ENCODE peak calls at places on chromosomes 12 and 14, in five cellular contexts. One of them, this sample, is unnamed.

GRCh38 chr12:49341777-49342065 is 4.7 kb upstream of the C1QL4 start:
- DNase-seq in mucosa of descending colon: no peak
- DNase-seq in GM12892: no peak
- DNase-seq in NCI-H510A treated with DMSO at 0.1 percent for 48 hours: no peak
- DNase-seq in HS-27A: no peak
- DNase-seq in this sample: no peak

GRCh38 chr12:111546758-111547383 is 52.2 kb downstream of the ATXN2 start:
- DNase-seq in NCI-H510A treated with DMSO at 0.1 percent for 48 hours: no peak
- DNase-seq in GM12892: no peak
- DNase-seq in mucosa of descending colon: no peak
- DNase-seq in HS-27A: no peak
- DNase-seq in this sample: no peak

GRCh38 chr14:89955022-89955414 is 488 bp upstream of the EFCAB11 start:
- DNase-seq in NCI-H510A treated with DMSO at 0.1 percent for 48 hours: no peak
- DNase-seq in mucosa of descending colon: no peak
- DNase-seq in HS-27A: no peak
- DNase-seq in GM12892: no peak
- DNase-seq in this sample: no peak

GRCh38 chr14:64704743-64705405 is 650 bp downstream of the PLEKHG3 start:
- DNase-seq in HS-27A: no peak
- DNase-seq in mucosa of descending colon: peak; percentile 72
- DNase-seq in NCI-H510A treated with DMSO at 0.1 percent for 48 hours: no peak
- DNase-seq in GM12892: no peak
- DNase-seq in this sample: peak; percentile 55

GRCh38 chr12:117499759-117500485 is 138.5 kb upstream of the NOS1 start:
- DNase-seq in mucosa of descending colon: no peak
- DNase-seq in GM12892: no peak
- DNase-seq in NCI-H510A treated with DMSO at 0.1 percent for 48 hours: no peak
- DNase-seq in HS-27A: no peak
- DNase-seq in this sample: no peak

GRCh38 chr12:54595471-54595870 is 7.0 kb upstream of the PPP1R1A start:
- DNase-seq in mucosa of descending colon: no peak
- DNase-seq in NCI-H510A treated with DMSO at 0.1 percent for 48 hours: no peak
- DNase-seq in HS-27A: no peak
- DNase-seq in GM12892: no peak
- DNase-seq in this sample: no peak

GRCh38 chr14:61470954-61471279 is 149.5 kb downstream of the PRKCH start:
- DNase-seq in GM12892: no peak
- DNase-seq in mucosa of descending colon: no peak
- DNase-seq in NCI-H510A treated with DMSO at 0.1 percent for 48 hours: no peak
- DNase-seq in HS-27A: no peak
- DNase-seq in this sample: no peak

GRCh38 chr14:77120771-77121743 is 20.5 kb downstream of the ZDHHC22 start:
- DNase-seq in HS-27A: no peak
- DNase-seq in NCI-H510A treated with DMSO at 0.1 percent for 48 hours: peak; percentile 68
- DNase-seq in mucosa of descending colon: peak; percentile 46
- DNase-seq in GM12892: peak; percentile 53
- DNase-seq in this sample: peak; percentile 6

GRCh38 chr14:65290830-65291229 is 121.7 kb upstream of the FUT8 start:
- DNase-seq in mucosa of descending colon: no peak
- DNase-seq in NCI-H510A treated with DMSO at 0.1 percent for 48 hours: no peak
- DNase-seq in HS-27A: peak; percentile 82
- DNase-seq in GM12892: no peak
- DNase-seq in this sample: no peak

GRCh38 chr12:62588916-62589315 is 122.3 kb downstream of the MON2 start:
- DNase-seq in NCI-H510A treated with DMSO at 0.1 percent for 48 hours: no peak
- DNase-seq in mucosa of descending colon: no peak
- DNase-seq in GM12892: no peak
- DNase-seq in HS-27A: no peak
- DNase-seq in this sample: no peak

GRCh38 chr14:65850429-65851145 is 438.1 kb downstream of the FUT8 start:
- DNase-seq in HS-27A: no peak
- DNase-seq in NCI-H510A treated with DMSO at 0.1 percent for 48 hours: no peak
- DNase-seq in GM12892: no peak
- DNase-seq in mucosa of descending colon: peak; percentile 32
- DNase-seq in this sample: peak; percentile 65

GRCh38 chr12:102429755-102430154 is 50.6 kb downstream of the IGF1 start:
- DNase-seq in mucosa of descending colon: no peak
- DNase-seq in GM12892: no peak
- DNase-seq in HS-27A: no peak
- DNase-seq in NCI-H510A treated with DMSO at 0.1 percent for 48 hours: no peak
- DNase-seq in this sample: no peak

GRCh38 chr14:37037636-37038387 is 134.6 kb downstream of the SLC25A21 start:
- DNase-seq in GM12892: no peak
- DNase-seq in HS-27A: no peak
- DNase-seq in mucosa of descending colon: no peak
- DNase-seq in NCI-H510A treated with DMSO at 0.1 percent for 48 hours: no peak
- DNase-seq in this sample: no peak

GRCh38 chr14:40221428-40221827 is 789.2 kb upstream of the FBXO33 start:
- DNase-seq in mucosa of descending colon: no peak
- DNase-seq in NCI-H510A treated with DMSO at 0.1 percent for 48 hours: peak; percentile 38
- DNase-seq in GM12892: no peak
- DNase-seq in HS-27A: no peak
- DNase-seq in this sample: no peak

GRCh38 chr14:93132472-93133065 is 16.8 kb upstream of the ITPK1 start:
- DNase-seq in GM12892: no peak
- DNase-seq in mucosa of descending colon: no peak
- DNase-seq in NCI-H510A treated with DMSO at 0.1 percent for 48 hours: peak; percentile 58
- DNase-seq in HS-27A: no peak
- DNase-seq in this sample: peak; percentile 63

GRCh38 chr12:48695859-48696258 is 13.8 kb upstream of the KANSL2 start:
- DNase-seq in HS-27A: no peak
- DNase-seq in GM12892: no peak
- DNase-seq in NCI-H510A treated with DMSO at 0.1 percent for 48 hours: no peak
- DNase-seq in mucosa of descending colon: no peak
- DNase-seq in this sample: no peak

GRCh38 chr14:68504861-68505260 is 288.0 kb downstream of the ZFP36L1 start:
- DNase-seq in HS-27A: no peak
- DNase-seq in mucosa of descending colon: no peak
- DNase-seq in GM12892: no peak
- DNase-seq in NCI-H510A treated with DMSO at 0.1 percent for 48 hours: no peak
- DNase-seq in this sample: no peak

GRCh38 chr14:37584211-37585100 is 10.6 kb downstream of the FOXA1 start:
- DNase-seq in HS-27A: no peak
- DNase-seq in NCI-H510A treated with DMSO at 0.1 percent for 48 hours: peak; percentile 37
- DNase-seq in mucosa of descending colon: peak; percentile 76
- DNase-seq in GM12892: no peak
- DNase-seq in this sample: no peak

GRCh38 chr12:125186471-125187147 is 121.4 kb downstream of the AACS start:
- DNase-seq in mucosa of descending colon: peak; percentile 40
- DNase-seq in HS-27A: no peak
- DNase-seq in GM12892: no peak
- DNase-seq in NCI-H510A treated with DMSO at 0.1 percent for 48 hours: no peak
- DNase-seq in this sample: peak; percentile 46

GRCh38 chr12:76264617-76265016 is 83.6 kb downstream of the BBS10 start:
- DNase-seq in GM12892: no peak
- DNase-seq in mucosa of descending colon: no peak
- DNase-seq in NCI-H510A treated with DMSO at 0.1 percent for 48 hours: no peak
- DNase-seq in HS-27A: no peak
- DNase-seq in this sample: no peak

GRCh38 chr14:89141862-89142261 is 275.2 kb downstream of the FOXN3 start:
- DNase-seq in GM12892: no peak
- DNase-seq in HS-27A: no peak
- DNase-seq in mucosa of descending colon: no peak
- DNase-seq in NCI-H510A treated with DMSO at 0.1 percent for 48 hours: no peak
- DNase-seq in this sample: no peak

GRCh38 chr14:71399057-71399487 is 491.8 kb downstream of the PCNX1 start:
- DNase-seq in NCI-H510A treated with DMSO at 0.1 percent for 48 hours: no peak
- DNase-seq in HS-27A: no peak
- DNase-seq in GM12892: no peak
- DNase-seq in mucosa of descending colon: no peak
- DNase-seq in this sample: no peak